ENCODE peak calls at places on chromosomes 5 and 9, in six cellular contexts. Q is activated CD4-positive, alpha-beta T cell treated with anti-CD3 and anti-CD28 coated beads, Interleukin-2, amount 50 U/mL, for 1 hour; N is stimulated activated CD4-positive, alpha-beta T cell treated with anti-CD3 and anti-CD28 coated beads, Interleukin-1b, Interleukin-23, amount 100 ng/mL, for 4 hours; C is fibroblast of villous mesenchyme; U is putamen; M is hypothalamus. E is an unnamed sample.
A peak's percentile ranks its signal among the peaks of the same experiment; 100 is the strongest.

GRCh38 chr5:73201547-73202513 is 28.8 kb downstream of the TMEM174 start:
- DNase-seq in M (peak; percentile 20), Q (peak; percentile 66), N (peak; percentile 63), C (peak; percentile 61), U (peak; percentile 48), E (peak; percentile 76)

GRCh38 chr5:23468658-23469057 is 38.8 kb upstream of the PRDM9 start:
- DNase-seq in U (no peak), N (no peak), Q (no peak), C (no peak), M (no peak), E (no peak)

GRCh38 chr5:10111575-10111974 is 138.1 kb downstream of the ATPSCKMT start:
- DNase-seq in C (peak; percentile 57), M (no peak), Q (no peak), N (no peak), U (peak; percentile 22), E (no peak)

GRCh38 chr5:95960802-95961616 is 642 bp downstream of the ELL2 start:
- DNase-seq in U (peak; percentile 76), N (peak; percentile 55), Q (peak; percentile 65), M (peak; percentile 63), C (peak; percentile 75), E (peak; percentile 85)

GRCh38 chr5:155047818-155048217 is 34.3 kb downstream of the KIF4B start:
- DNase-seq in Q (no peak), N (no peak), U (no peak), C (no peak), M (no peak), E (no peak)

GRCh38 chr9:97737429-97737828 is 40.3 kb upstream of the XPA start:
- DNase-seq in C (no peak), N (no peak), Q (no peak), U (peak; percentile 4), M (no peak), E (no peak)

GRCh38 chr5:179869641-179870402 is 11.2 kb upstream of the MRNIP start:
- DNase-seq in C (no peak), M (no peak), Q (no peak), U (no peak), N (no peak), E (no peak)

GRCh38 chr5:80229902-80230255 is 26.0 kb downstream of the SERINC5 start:
- DNase-seq in N (no peak), C (no peak), U (no peak), M (no peak), Q (no peak), E (no peak)

GRCh38 chr5:90621848-90622247 is 63.3 kb downstream of the ADGRV1 start:
- DNase-seq in M (no peak), U (no peak), N (no peak), Q (no peak), C (no peak), E (no peak)

GRCh38 chr5:85293139-85293785 is 908.6 kb upstream of the EDIL3 start:
- DNase-seq in Q (no peak), M (no peak), N (no peak), C (no peak), U (no peak), E (no peak)

GRCh38 chr9:129058965-129059795 is 21.7 kb upstream of the DOLPP1 start:
- DNase-seq in M (no peak), C (no peak), Q (no peak), U (no peak), N (no peak), E (no peak)

GRCh38 chr9:131020388-131020787 is 11.4 kb downstream of the LAMC3 start:
- DNase-seq in U (no peak), C (peak; percentile 82), M (no peak), Q (no peak), N (no peak), E (no peak)

GRCh38 chr5:54063817-54064216 is 246.6 kb downstream of the ARL15 start:
- DNase-seq in C (peak; percentile 58), Q (no peak), U (no peak), M (no peak), N (no peak), E (no peak)

GRCh38 chr9:13410566-13411031 is 131.1 kb upstream of the MPDZ start:
- DNase-seq in N (no peak), U (no peak), M (no peak), Q (no peak), C (no peak), E (no peak)

GRCh38 chr5:105581988-105582690 is 2019.5 kb upstream of the NUDT12 start:
- DNase-seq in U (no peak), N (no peak), C (no peak), Q (no peak), M (no peak), E (no peak)

GRCh38 chr5:131067596-131067995 is 97.5 kb downstream of the HINT1 start:
- DNase-seq in C (no peak), Q (no peak), M (no peak), N (no peak), U (no peak), E (no peak)

GRCh38 chr9:744790-745456 is 96.6 kb upstream of the DMRT1 start:
- DNase-seq in U (no peak), N (no peak), M (no peak), C (no peak), Q (no peak), E (no peak)

GRCh38 chr5:151086905-151087360 is 6.1 kb upstream of the TNIP1 start:
- DNase-seq in N (peak; percentile 51), M (no peak), U (no peak), Q (peak; percentile 63), C (no peak), E (peak; percentile 65)

GRCh38 chr9:764105-764524 is 77.4 kb upstream of the DMRT1 start:
- DNase-seq in C (peak; percentile 77), Q (peak; percentile 15), M (no peak), N (no peak), U (peak; percentile 30), E (peak; percentile 44)

GRCh38 chr9:121326130-121326838 is 43.8 kb downstream of the STOM start:
- DNase-seq in M (no peak), N (no peak), Q (no peak), C (peak; percentile 63), U (peak; percentile 54), E (no peak)

GRCh38 chr9:17005085-17005484 is 129.8 kb upstream of the CNTLN start:
- DNase-seq in N (no peak), C (peak; percentile 85), Q (no peak), M (no peak), U (no peak), E (no peak)

GRCh38 chr9:122340161-122340560 is 30.7 kb upstream of the PTGS1 start:
- DNase-seq in U (no peak), M (no peak), N (no peak), C (no peak), Q (no peak), E (no peak)

GRCh38 chr5:59158165-59158564 is 575.3 kb downstream of the RAB3C start:
- DNase-seq in M (no peak), Q (no peak), U (no peak), C (no peak), N (no peak), E (no peak)

GRCh38 chr9:131854906-131855504 is 115.1 kb upstream of the RAPGEF1 start:
- DNase-seq in U (no peak), M (no peak), Q (no peak), N (no peak), C (peak; percentile 24), E (no peak)

GRCh38 chr5:68436686-68437520 is 221.3 kb downstream of the PIK3R1 start:
- DNase-seq in Q (no peak), N (no peak), C (peak; percentile 65), M (no peak), U (no peak), E (no peak)

GRCh38 chr9:13939129-13939528 is 374.8 kb downstream of the NFIB start:
- DNase-seq in M (no peak), Q (no peak), U (no peak), N (no peak), C (peak; percentile 75), E (no peak)

GRCh38 chr9:133647148-133647547 is 11.0 kb downstream of the DBH start:
- DNase-seq in N (no peak), C (no peak), Q (no peak), U (no peak), M (no peak), E (no peak)

GRCh38 chr9:12693141-12693540 is at the start of gene TYRP1:
- DNase-seq in Q (no peak), U (no peak), C (no peak), M (no peak), N (no peak), E (no peak)

GRCh38 chr5:82106207-82106606 is 134.4 kb downstream of the ATG10 start:
- DNase-seq in Q (no peak), U (no peak), N (no peak), C (peak; percentile 38), M (no peak), E (no peak)

GRCh38 chr9:125343518-125344284 is 82.1 kb downstream of the GAPVD1 start:
- DNase-seq in M (no peak), N (no peak), U (no peak), C (peak; percentile 47), Q (no peak), E (no peak)

GRCh38 chr9:19976226-19976625 is 187.4 kb upstream of the SLC24A2 start:
- DNase-seq in Q (no peak), N (peak; percentile 18), U (no peak), C (no peak), M (no peak), E (no peak)

GRCh38 chr5:104540448-104540847 is 977.9 kb upstream of the NUDT12 start:
- DNase-seq in M (no peak), C (peak; percentile 69), U (no peak), Q (no peak), N (no peak), E (no peak)

E was measured in activated naive CD8-positive, alpha-beta T cell treated with anti-CD3 and anti-CD28 coated beads, Interleukin-2, amount 10 ng/mL, durations not matched to agents 7 days and 5 days.